ENCODE peak calls at places on chromosome 14, in seven cellular contexts. One of them, this sample, is unnamed.

GRCh38 chr14:37142835-37143499 is 29.4 kb downstream of the SLC25A21 start:
- DNase-seq in RWPE2: no peak
- DNase-seq in mucosa of descending colon: no peak
- DNase-seq in HCT116: no peak
- DNase-seq in tibial artery: no peak
- DNase-seq in hepatocyte: no peak
- DNase-seq in CD8-positive, alpha-beta T cell: no peak
- DNase-seq in this sample: no peak

GRCh38 chr14:89372156-89372555 is 44.9 kb downstream of the FOXN3 start:
- DNase-seq in tibial artery: no peak
- DNase-seq in mucosa of descending colon: no peak
- DNase-seq in CD8-positive, alpha-beta T cell: no peak
- DNase-seq in HCT116: no peak
- DNase-seq in RWPE2: no peak
- DNase-seq in hepatocyte: no peak
- DNase-seq in this sample: no peak

GRCh38 chr14:42163136-42163535 is 556.5 kb downstream of the LRFN5 start:
- DNase-seq in tibial artery: no peak
- DNase-seq in HCT116: no peak
- DNase-seq in mucosa of descending colon: no peak
- DNase-seq in hepatocyte: no peak
- DNase-seq in CD8-positive, alpha-beta T cell: no peak
- DNase-seq in RWPE2: no peak
- DNase-seq in this sample: no peak

GRCh38 chr14:95649230-95649629 is 37.0 kb upstream of the TCL1B start:
- DNase-seq in mucosa of descending colon: no peak
- DNase-seq in hepatocyte: no peak
- DNase-seq in HCT116: no peak
- DNase-seq in CD8-positive, alpha-beta T cell: no peak
- DNase-seq in tibial artery: no peak
- DNase-seq in RWPE2: no peak
- DNase-seq in this sample: no peak

GRCh38 chr14:61444215-61444768 is 122.9 kb downstream of the PRKCH start:
- DNase-seq in HCT116: no peak
- DNase-seq in RWPE2: no peak
- DNase-seq in tibial artery: no peak
- DNase-seq in CD8-positive, alpha-beta T cell: peak; percentile 75
- DNase-seq in hepatocyte: no peak
- DNase-seq in mucosa of descending colon: no peak
- DNase-seq in this sample: no peak

GRCh38 chr14:32136027-32136825 is 59.1 kb downstream of the ARHGAP5 start:
- DNase-seq in CD8-positive, alpha-beta T cell: no peak
- DNase-seq in HCT116: no peak
- DNase-seq in mucosa of descending colon: no peak
- DNase-seq in hepatocyte: no peak
- DNase-seq in RWPE2: no peak
- DNase-seq in tibial artery: no peak
- DNase-seq in this sample: no peak

GRCh38 chr14:73634333-73634833 is 10.4 kb upstream of the DNAL1 start:
- DNase-seq in tibial artery: no peak
- DNase-seq in hepatocyte: peak; percentile 66
- DNase-seq in RWPE2: no peak
- DNase-seq in mucosa of descending colon: no peak
- DNase-seq in CD8-positive, alpha-beta T cell: no peak
- DNase-seq in HCT116: no peak
- DNase-seq in this sample: no peak

GRCh38 chr14:41285193-41285748 is 321.4 kb upstream of the LRFN5 start:
- DNase-seq in HCT116: no peak
- DNase-seq in CD8-positive, alpha-beta T cell: no peak
- DNase-seq in tibial artery: peak; percentile 21
- DNase-seq in hepatocyte: peak; percentile 77
- DNase-seq in mucosa of descending colon: no peak
- DNase-seq in RWPE2: no peak
- DNase-seq in this sample: peak; percentile 46

GRCh38 chr14:34059925-34060746 is 109.3 kb upstream of the EGLN3 start:
- DNase-seq in RWPE2: peak; percentile 92
- DNase-seq in mucosa of descending colon: peak; percentile 92
- DNase-seq in tibial artery: peak; percentile 72
- DNase-seq in CD8-positive, alpha-beta T cell: peak; percentile 48
- DNase-seq in hepatocyte: peak; percentile 94
- DNase-seq in HCT116: no peak
- DNase-seq in this sample: peak; percentile 82

GRCh38 chr14:36067428-36068187 is 108.9 kb downstream of the PTCSC3 start:
- DNase-seq in HCT116: no peak
- DNase-seq in RWPE2: no peak
- DNase-seq in hepatocyte: no peak
- DNase-seq in mucosa of descending colon: no peak
- DNase-seq in tibial artery: no peak
- DNase-seq in CD8-positive, alpha-beta T cell: no peak
- DNase-seq in this sample: no peak

GRCh38 chr14:77007975-77008421 is 20.5 kb downstream of the IRF2BPL start:
- DNase-seq in CD8-positive, alpha-beta T cell: no peak
- DNase-seq in mucosa of descending colon: peak; percentile 89
- DNase-seq in HCT116: no peak
- DNase-seq in tibial artery: peak; percentile 75
- DNase-seq in hepatocyte: peak; percentile 70
- DNase-seq in RWPE2: no peak
- DNase-seq in this sample: peak; percentile 82

GRCh38 chr14:33610121-33610520 is 340.8 kb downstream of the EGLN3 start:
- DNase-seq in HCT116: no peak
- DNase-seq in RWPE2: no peak
- DNase-seq in CD8-positive, alpha-beta T cell: no peak
- DNase-seq in tibial artery: no peak
- DNase-seq in mucosa of descending colon: no peak
- DNase-seq in hepatocyte: no peak
- DNase-seq in this sample: no peak

GRCh38 chr14:84871734-84872133 is 658.2 kb upstream of the FLRT2 start:
- DNase-seq in CD8-positive, alpha-beta T cell: no peak
- DNase-seq in HCT116: no peak
- DNase-seq in RWPE2: no peak
- DNase-seq in hepatocyte: no peak
- DNase-seq in tibial artery: no peak
- DNase-seq in mucosa of descending colon: no peak
- DNase-seq in this sample: no peak

GRCh38 chr14:45251912-45252311 is 1.1 kb downstream of the MIS18BP1 start:
- DNase-seq in mucosa of descending colon: no peak
- DNase-seq in HCT116: no peak
- DNase-seq in CD8-positive, alpha-beta T cell: no peak
- DNase-seq in hepatocyte: no peak
- DNase-seq in tibial artery: no peak
- DNase-seq in RWPE2: no peak
- DNase-seq in this sample: no peak

GRCh38 chr14:92433407-92433806 is 80.2 kb upstream of the RIN3 start:
- DNase-seq in HCT116: no peak
- DNase-seq in mucosa of descending colon: no peak
- DNase-seq in hepatocyte: no peak
- DNase-seq in RWPE2: no peak
- DNase-seq in CD8-positive, alpha-beta T cell: no peak
- DNase-seq in tibial artery: no peak
- DNase-seq in this sample: no peak

GRCh38 chr14:70845601-70846000 is 36.3 kb upstream of the MAP3K9 start:
- DNase-seq in hepatocyte: no peak
- DNase-seq in CD8-positive, alpha-beta T cell: no peak
- DNase-seq in HCT116: no peak
- DNase-seq in tibial artery: no peak
- DNase-seq in mucosa of descending colon: no peak
- DNase-seq in RWPE2: no peak
- DNase-seq in this sample: no peak

GRCh38 chr14:105375635-105376057 is 22.7 kb upstream of the TEX22 start:
- DNase-seq in HCT116: no peak
- DNase-seq in hepatocyte: no peak
- DNase-seq in RWPE2: no peak
- DNase-seq in tibial artery: no peak
- DNase-seq in mucosa of descending colon: no peak
- DNase-seq in CD8-positive, alpha-beta T cell: peak; percentile 24
- DNase-seq in this sample: no peak

GRCh38 chr14:64722842-64723447 is 18.7 kb downstream of the PLEKHG3 start:
- DNase-seq in mucosa of descending colon: peak; percentile 39
- DNase-seq in RWPE2: peak; percentile 91
- DNase-seq in hepatocyte: no peak
- DNase-seq in tibial artery: no peak
- DNase-seq in CD8-positive, alpha-beta T cell: peak; percentile 39
- DNase-seq in HCT116: no peak
- DNase-seq in this sample: no peak

DNA sequence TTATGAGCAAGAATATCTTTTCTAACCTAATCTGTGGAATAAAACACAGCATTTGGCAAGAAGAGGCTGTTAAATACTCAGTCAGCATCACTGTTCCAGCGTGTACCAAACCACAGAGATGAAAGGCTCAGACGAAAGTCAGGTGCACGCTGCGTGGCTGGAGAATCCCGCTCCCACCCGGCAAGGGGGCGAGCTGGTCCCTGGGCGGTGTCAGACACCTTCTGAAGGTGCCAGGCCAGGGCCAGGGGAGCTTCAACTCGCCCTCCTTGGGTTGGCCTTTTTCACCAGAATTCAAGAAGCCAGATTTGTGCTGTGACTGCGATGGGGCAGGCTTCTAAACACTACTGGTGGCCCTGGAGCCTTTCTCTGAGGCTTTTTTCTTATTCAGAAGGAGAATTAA is 73.1 kb downstream of the WDR20 start:
- DNase-seq in hepatocyte: no peak
- DNase-seq in mucosa of descending colon: no peak
- DNase-seq in CD8-positive, alpha-beta T cell: no peak
- DNase-seq in RWPE2: peak; percentile 57
- DNase-seq in tibial artery: no peak
- DNase-seq in HCT116: no peak
- DNase-seq in this sample: no peak
- H3K36me3 ChIP-seq in hepatocyte: no peaks in the 10 kb centered on the region
- H3K36me3 ChIP-seq in mucosa of descending colon: no peaks in the 10 kb centered on the region
- H3K36me3 ChIP-seq in CD8-positive, alpha-beta T cell: peaks cover 34% of the 10 kb centered on the region
- H3K36me3 ChIP-seq in RWPE2: peaks cover 46% of the 10 kb centered on the region
- H3K36me3 ChIP-seq in tibial artery: peaks cover 13% of the 10 kb centered on the region
- H3K36me3 ChIP-seq in HCT116: peaks cover 2% of the 10 kb centered on the region
- H3K36me3 ChIP-seq in this sample: no peaks in the 10 kb centered on the region

DNA sequence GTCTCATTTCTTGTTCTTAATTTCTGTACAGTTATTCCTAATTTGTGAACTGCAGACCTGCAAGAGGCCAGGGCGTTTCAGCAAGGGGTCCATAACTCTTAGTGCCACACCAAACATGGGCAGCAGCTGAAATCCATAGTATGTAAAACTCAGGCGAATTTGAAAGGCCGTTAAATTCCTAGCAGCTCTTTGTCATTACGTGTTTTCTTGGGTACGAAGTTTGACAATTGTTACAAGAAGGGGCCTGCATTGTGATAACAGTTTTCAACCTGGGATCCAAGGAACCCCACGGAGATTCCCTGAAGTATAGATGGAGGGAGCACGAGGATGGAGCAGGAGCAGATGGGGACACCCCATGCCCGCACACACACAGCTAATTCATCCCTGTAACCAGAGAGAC is 288.0 kb downstream of the ZFP36L1 start:
- DNase-seq in CD8-positive, alpha-beta T cell: no peak
- DNase-seq in HCT116: no peak
- DNase-seq in hepatocyte: no peak
- DNase-seq in RWPE2: no peak
- DNase-seq in mucosa of descending colon: no peak
- DNase-seq in tibial artery: no peak
- DNase-seq in this sample: no peak
- H3K4me1 ChIP-seq in CD8-positive, alpha-beta T cell: peaks cover 69% of the 10 kb centered on the region
- H3K4me1 ChIP-seq in HCT116: peaks cover 42% of the 10 kb centered on the region
- H3K4me1 ChIP-seq in hepatocyte: peaks cover 41% of the 10 kb centered on the region
- H3K4me1 ChIP-seq in RWPE2: peaks cover 18% of the 10 kb centered on the region
- H3K4me1 ChIP-seq in mucosa of descending colon: peaks cover 24% of the 10 kb centered on the region
- H3K4me1 ChIP-seq in tibial artery: peaks cover 31% of the 10 kb centered on the region
- H3K4me1 ChIP-seq in this sample: peaks cover 33% of the 10 kb centered on the region

GRCh38 chr14:100078216-100078780 is 13.1 kb downstream of the EVL start:
- DNase-seq in tibial artery: no peak
- DNase-seq in hepatocyte: no peak
- DNase-seq in HCT116: no peak
- DNase-seq in CD8-positive, alpha-beta T cell: no peak
- DNase-seq in mucosa of descending colon: no peak
- DNase-seq in RWPE2: no peak
- DNase-seq in this sample: no peak

GRCh38 chr14:100076133-100076532 is 10.9 kb downstream of the EVL start:
- DNase-seq in mucosa of descending colon: no peak
- DNase-seq in RWPE2: no peak
- DNase-seq in tibial artery: peak; percentile 44
- DNase-seq in CD8-positive, alpha-beta T cell: no peak
- DNase-seq in HCT116: peak; percentile 15
- DNase-seq in hepatocyte: no peak
- DNase-seq in this sample: peak; percentile 41

GRCh38 chr14:100077441-100077840 is 12.2 kb downstream of the EVL start:
- DNase-seq in hepatocyte: no peak
- DNase-seq in tibial artery: no peak
- DNase-seq in CD8-positive, alpha-beta T cell: no peak
- DNase-seq in HCT116: no peak
- DNase-seq in RWPE2: no peak
- DNase-seq in mucosa of descending colon: no peak
- DNase-seq in this sample: no peak

GRCh38 chr14:100074431-100075100 is 9.3 kb downstream of the EVL start:
- DNase-seq in HCT116: no peak
- DNase-seq in hepatocyte: no peak
- DNase-seq in mucosa of descending colon: no peak
- DNase-seq in RWPE2: no peak
- DNase-seq in CD8-positive, alpha-beta T cell: no peak
- DNase-seq in tibial artery: no peak
- DNase-seq in this sample: no peak

GRCh38 chr14:100076630-100077029 is 11.4 kb downstream of the EVL start:
- DNase-seq in tibial artery: peak; percentile 80
- DNase-seq in CD8-positive, alpha-beta T cell: no peak
- DNase-seq in hepatocyte: peak; percentile 43
- DNase-seq in RWPE2: no peak
- DNase-seq in mucosa of descending colon: no peak
- DNase-seq in HCT116: no peak
- DNase-seq in this sample: no peak
- H3K36me3 ChIP-seq in tibial artery: no peaks in the 10 kb centered on the region
- H3K36me3 ChIP-seq in CD8-positive, alpha-beta T cell: peaks cover 34% of the 10 kb centered on the region
- H3K36me3 ChIP-seq in hepatocyte: no peaks in the 10 kb centered on the region
- H3K36me3 ChIP-seq in RWPE2: no peaks in the 10 kb centered on the region
- H3K36me3 ChIP-seq in mucosa of descending colon: no peaks in the 10 kb centered on the region
- H3K36me3 ChIP-seq in HCT116: no peaks in the 10 kb centered on the region
- H3K36me3 ChIP-seq in this sample: no peaks in the 10 kb centered on the region

DNA sequence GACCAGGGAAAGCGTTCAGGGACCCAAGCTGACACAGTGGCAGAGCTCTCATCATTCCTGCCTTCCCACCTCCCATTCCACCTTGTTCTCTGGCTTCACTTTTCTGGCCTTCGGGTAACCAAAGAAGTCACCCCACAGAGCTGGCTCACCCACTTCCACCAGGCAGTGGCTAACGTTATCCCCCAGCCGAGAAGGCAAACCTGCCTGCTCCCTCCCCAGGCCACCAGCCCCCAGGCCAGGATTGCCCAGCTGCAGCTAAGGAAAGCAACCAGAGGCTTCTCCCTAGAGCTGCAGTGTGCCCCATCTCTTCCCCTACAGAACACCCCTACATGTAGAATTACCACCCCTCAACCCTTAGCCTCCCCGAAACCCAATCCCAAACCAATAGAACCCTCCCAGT is 22.2 kb downstream of the CCDC88C start:
- DNase-seq in HCT116: no peak
- DNase-seq in RWPE2: no peak
- DNase-seq in CD8-positive, alpha-beta T cell: no peak
- DNase-seq in mucosa of descending colon: no peak
- DNase-seq in tibial artery: no peak
- DNase-seq in hepatocyte: no peak
- DNase-seq in this sample: no peak
- H3K4me1 ChIP-seq in HCT116: no peaks in the 10 kb centered on the region
- H3K4me1 ChIP-seq in RWPE2: peaks cover 56% of the 10 kb centered on the region
- H3K4me1 ChIP-seq in CD8-positive, alpha-beta T cell: peaks cover 95% of the 10 kb centered on the region
- H3K4me1 ChIP-seq in mucosa of descending colon: peaks cover 49% of the 10 kb centered on the region
- H3K4me1 ChIP-seq in tibial artery: peaks cover 8% of the 10 kb centered on the region
- H3K4me1 ChIP-seq in hepatocyte: no peaks in the 10 kb centered on the region
- H3K4me1 ChIP-seq in this sample: no peaks in the 10 kb centered on the region

This sample was measured in Caco-2.